ENCODE peak calls at places on chromosomes 1 and 21, in four cellular contexts. Z, G, E and B are unnamed samples.
A peak's percentile ranks its signal among the peaks of the same experiment; 100 is the strongest.

GRCh38 chr21:42844411-42845113 is 34.8 kb downstream of the WDR4 start:
- DNase-seq in Z (no peak), G (no peak), E (no peak), B (no peak)

GRCh38 chr21:44353200-44353970 is at the start of gene TRPM2:
- DNase-seq in Z (no peak), G (peak; percentile 52), E (peak; percentile 16), B (peak; percentile 60)

GRCh38 chr1:40789342-40789598 is 5.7 kb downstream of the KCNQ4 start:
- DNase-seq in Z (no peak), G (no peak), E (no peak), B (no peak)

GRCh38 chr1:215970406-215970805 is 403.3 kb downstream of the KCTD3 start:
- DNase-seq in Z (no peak), G (no peak), E (no peak), B (no peak)

GRCh38 chr1:225813250-225813964 is 3.5 kb downstream of the EPHX1 start:
- DNase-seq in Z (peak; percentile 78), G (no peak), E (peak; percentile 90), B (no peak)

GRCh38 chr1:11640944-11641343 is 13.3 kb downstream of the FBXO2 start:
- DNase-seq in Z (no peak), G (no peak), E (no peak), B (no peak)

GRCh38 chr1:4494558-4494957 is 159.9 kb upstream of the AJAP1 start:
- DNase-seq in Z (no peak), G (no peak), E (no peak), B (no peak)

GRCh38 chr1:244163861-244164562 is 112.9 kb downstream of the ZBTB18 start:
- DNase-seq in Z (no peak), G (peak; percentile 92), E (peak; percentile 97), B (no peak)

GRCh38 chr1:169003864-169004516 is 102.5 kb upstream of the ATP1B1 start:
- DNase-seq in Z (peak; percentile 78), G (peak; percentile 1), E (peak; percentile 3), B (no peak)

GRCh38 chr1:210882414-210883221 is 251.3 kb downstream of the KCNH1 start:
- DNase-seq in Z (no peak), G (peak; percentile 46), E (no peak), B (no peak)

GRCh38 chr1:47656719-47657685 is 219.2 kb downstream of the FOXD2 start:
- DNase-seq in Z (peak; percentile 92), G (no peak), E (peak; percentile 52), B (no peak)

GRCh38 chr1:93579891-93580290 is 101.7 kb downstream of the BCAR3 start:
- DNase-seq in Z (no peak), G (peak; percentile 82), E (peak; percentile 94), B (no peak)

GRCh38 chr1:26171084-26172072 is at the start of gene ZNF593OS:
- DNase-seq in Z (no peak), G (no peak), E (no peak), B (no peak)

GRCh38 chr1:118982281-118982680 is 5.9 kb downstream of the TBX15 start:
- DNase-seq in Z (no peak), G (no peak), E (no peak), B (no peak)

GRCh38 chr1:118978914-118979701 is 9.0 kb downstream of the TBX15 start:
- DNase-seq in Z (no peak), G (no peak), E (no peak), B (no peak)

GRCh38 chr1:118977591-118977990 is 10.6 kb downstream of the TBX15 start:
- DNase-seq in Z (no peak), G (no peak), E (no peak), B (no peak)

GRCh38 chr1:118981436-118981835 is 6.7 kb downstream of the TBX15 start:
- DNase-seq in Z (no peak), G (no peak), E (no peak), B (no peak)

DNA sequence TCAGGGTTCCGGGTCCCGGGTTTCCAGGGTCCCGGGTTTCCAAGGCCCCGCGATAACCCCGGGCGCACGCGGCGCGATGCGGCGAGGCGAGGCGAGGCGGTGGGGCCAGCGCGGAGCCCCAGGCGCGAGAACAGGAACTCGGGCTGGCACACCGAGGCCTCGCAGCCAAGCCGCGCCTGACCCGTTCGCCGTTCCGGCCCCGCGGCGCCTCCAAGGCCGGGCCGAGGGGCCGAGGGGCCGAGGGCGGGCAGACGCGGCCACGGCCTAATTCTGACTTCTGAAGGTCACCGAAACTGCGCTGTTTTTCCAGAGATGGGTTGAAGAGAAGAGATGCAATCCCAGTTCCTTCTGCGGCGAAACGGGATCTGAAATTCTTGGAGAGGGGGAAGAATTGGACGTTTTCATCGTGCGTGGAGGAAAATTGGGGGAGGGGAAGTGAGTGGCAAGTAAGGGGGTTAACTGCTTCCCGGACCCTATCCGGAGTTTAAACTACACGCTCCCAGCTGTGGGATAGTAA is 8.3 kb downstream of the TBX15 start:
- DNase-seq in Z (no peak), G (no peak), E (no peak), B (no peak)
- H3K4me3 ChIP-seq in Z (peak overlapping the region; percentile 52), G (no peak overlapping the region), E (no peak overlapping the region), B (no peak overlapping the region)

GRCh38 chr1:227318852-227319607 is 738 bp upstream of the CDC42BPA start:
- DNase-seq in Z (peak; percentile 77), G (peak; percentile 70), E (peak; percentile 12), B (no peak)
- H3K4me3 ChIP-seq in Z (peak overlapping the region; percentile 97), G (peak overlapping the region; percentile 97), E (peak overlapping the region; percentile 86), B (no peak overlapping the region)

DNA sequence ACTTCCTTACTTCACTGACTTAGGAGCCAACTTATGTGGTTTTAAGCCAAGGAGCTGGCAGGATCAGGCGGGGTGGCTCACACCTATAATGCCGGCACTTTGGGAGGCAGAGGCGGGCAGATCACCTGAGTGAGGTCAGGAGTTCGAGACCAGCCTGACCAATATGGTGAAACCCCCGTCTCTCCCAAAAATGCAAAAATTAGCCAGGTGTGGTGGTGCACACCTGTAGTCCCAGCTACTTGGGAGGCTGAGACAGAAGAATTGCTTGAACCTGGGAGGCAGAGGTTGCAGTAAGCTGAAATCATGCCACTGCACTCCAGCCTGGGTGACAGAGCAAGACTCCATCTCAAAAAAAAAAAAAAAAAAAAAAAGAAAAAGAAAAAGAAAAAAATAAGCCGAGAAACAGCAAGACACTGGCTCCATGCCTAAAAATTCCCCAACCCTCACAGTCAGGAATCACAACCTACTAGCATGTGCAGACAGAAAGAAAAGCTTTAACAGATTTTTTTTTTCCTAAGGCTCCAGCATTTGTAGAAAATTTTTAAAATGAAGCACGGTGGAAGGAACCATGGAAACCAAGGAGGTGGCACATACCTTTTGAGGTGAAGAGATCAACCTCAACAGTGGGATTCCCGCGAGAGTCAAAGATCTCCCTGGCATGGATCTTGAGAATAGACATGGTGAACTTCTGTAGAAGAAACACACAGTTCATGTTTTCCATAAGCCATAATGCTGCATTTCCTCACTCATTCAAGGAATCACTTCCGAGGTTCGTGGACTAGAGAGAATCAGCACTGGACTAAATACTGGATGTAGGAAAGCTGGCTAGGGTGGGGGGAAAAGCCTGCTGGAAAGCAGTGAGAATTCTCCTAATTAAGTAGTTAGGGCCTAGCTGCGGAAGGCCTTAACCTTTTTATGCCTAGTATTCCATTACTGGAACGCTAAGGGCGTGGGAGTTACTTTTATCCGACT is 4.0 kb downstream of the ENO1 start:
- DNase-seq in Z (no peak), G (peak; percentile 22), E (peak; percentile 63), B (no peak)
- H3K4me3 ChIP-seq in Z (peak overlapping the region; percentile 48), G (peak overlapping the region; percentile 98), E (no peak overlapping the region), B (peak overlapping the region; percentile 99)

GRCh38 chr1:51499694-51500093 is 19.4 kb downstream of the EPS15 start:
- DNase-seq in Z (no peak), G (no peak), E (no peak), B (no peak)

GRCh38 chr1:51491166-51491981 is 27.7 kb downstream of the EPS15 start:
- DNase-seq in Z (no peak), G (no peak), E (no peak), B (no peak)

GRCh38 chr1:51489472-51489871 is 29.6 kb downstream of the EPS15 start:
- DNase-seq in Z (no peak), G (no peak), E (no peak), B (no peak)

GRCh38 chr1:51498924-51499323 is 20.1 kb downstream of the EPS15 start:
- DNase-seq in Z (no peak), G (no peak), E (no peak), B (no peak)

DNA sequence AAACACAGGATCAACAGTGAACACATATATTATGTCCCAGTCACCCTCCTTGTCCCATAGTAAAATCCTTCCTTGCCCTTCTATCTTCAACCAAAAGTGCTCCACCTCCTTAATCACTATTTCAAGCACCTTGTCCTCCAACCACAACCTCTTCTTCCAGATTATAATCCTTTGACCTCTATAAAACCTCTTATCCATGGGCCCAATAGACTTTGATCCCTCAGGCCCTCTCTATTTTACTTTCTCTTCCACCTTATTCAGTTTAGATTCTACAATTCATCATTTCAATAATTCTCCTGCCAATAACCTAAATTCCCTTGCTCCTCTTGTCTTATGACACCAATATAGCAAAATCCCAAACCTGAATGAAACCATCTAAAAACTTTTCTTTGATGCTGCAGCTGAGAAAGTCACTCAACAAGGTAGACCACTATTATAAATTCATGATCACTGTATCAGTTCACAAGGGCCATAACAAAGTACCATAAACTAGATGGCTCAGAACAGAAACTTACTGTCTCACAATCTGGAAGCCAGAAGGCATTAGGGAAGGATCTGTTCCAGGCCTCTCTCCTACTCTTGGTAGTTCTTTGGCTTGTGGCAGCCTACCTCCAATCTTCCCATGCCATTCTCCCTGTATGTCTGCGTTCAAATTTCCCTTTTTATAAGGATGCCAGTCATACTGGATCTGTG is 24.8 kb downstream of the EPS15 start:
- DNase-seq in Z (no peak), G (no peak), E (no peak), B (no peak)
- H3K4me3 ChIP-seq in Z (no peak overlapping the region), G (no peak overlapping the region), E (no peak overlapping the region), B (no peak overlapping the region)

DNA sequence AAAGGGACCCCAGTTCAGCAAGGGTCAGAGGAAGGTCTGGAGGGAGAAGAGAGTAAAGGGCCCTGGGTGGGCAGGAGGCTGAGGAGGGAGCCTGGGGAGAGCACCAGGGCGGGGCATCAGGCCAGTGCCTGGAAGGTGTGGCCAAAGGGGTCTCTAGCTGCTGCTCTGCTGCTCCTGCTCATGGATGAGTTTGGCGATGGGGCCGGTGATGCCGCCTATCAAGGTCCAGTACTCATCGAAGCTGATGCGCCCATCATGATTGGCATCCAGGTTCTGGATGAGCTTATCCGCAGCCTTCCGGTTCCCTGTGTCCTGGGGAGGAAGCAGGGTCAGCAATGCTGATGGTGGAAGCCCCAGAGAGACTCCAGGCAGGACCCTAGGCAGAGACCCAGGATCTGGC is 5.6 kb downstream of the S100A16 start:
- DNase-seq in Z (no peak), G (no peak), E (no peak), B (no peak)
- H3K4me3 ChIP-seq in Z (peak overlapping the region; percentile 86), G (no peak overlapping the region), E (no peak overlapping the region), B (no peak overlapping the region)

GRCh38 chr21:41762753-41763152 is 4.1 kb downstream of the RIPK4 start:
- DNase-seq in Z (no peak), G (no peak), E (no peak), B (no peak)
- H3K4me3 ChIP-seq in Z (no peak overlapping the region), G (no peak overlapping the region), E (no peak overlapping the region), B (no peak overlapping the region)